ENCODE peak calls at places on chromosome 17, in seven cellular contexts. S, O, Q, B, P, I and H are unnamed samples.

GRCh38 chr17:16352303-16352837 is 899 bp downstream of the CENPV start:
- DNase-seq in I (peak), B (no peak), Q (peak), O (peak), S (peak), P (peak), H (peak)

GRCh38 chr17:16439303-16439791 is 24.0 kb downstream of the TRPV2 start:
- DNase-seq in B (no peak), P (no peak), S (no peak), I (no peak), Q (no peak), O (no peak), H (no peak)

GRCh38 chr17:82031885-82032627 is 578 bp downstream of the RAC3 start:
- DNase-seq in B (no peak), O (no peak), S (no peak), Q (peak), I (peak), P (no peak), H (peak)

GRCh38 chr17:62705116-62705515 is 77.6 kb downstream of the MRC2 start:
- DNase-seq in O (no peak), Q (no peak), I (no peak), B (no peak), S (no peak), P (no peak), H (no peak)

GRCh38 chr17:43871947-43872690 is 25.1 kb downstream of the CD300LG start:
- DNase-seq in I (no peak), B (no peak), P (no peak), S (no peak), O (no peak), Q (no peak), H (no peak)

GRCh38 chr17:69246726-69247375 is 18.2 kb upstream of the ABCA10 start:
- DNase-seq in P (peak), I (peak), B (no peak), O (no peak), S (peak), Q (peak), H (peak)

GRCh38 chr17:8153550-8153956 is 1.3 kb upstream of the PER1 start:
- DNase-seq in O (peak), P (peak), B (peak), S (peak), Q (no peak), I (peak), H (peak)

GRCh38 chr17:32485261-32485955 is 1.4 kb upstream of the CDK5R1 start:
- DNase-seq in O (no peak), I (no peak), Q (no peak), P (no peak), B (no peak), S (no peak), H (no peak)

GRCh38 chr17:41868568-41868967 is 3.3 kb upstream of the KLHL11 start:
- DNase-seq in Q (no peak), O (no peak), S (no peak), P (no peak), I (no peak), B (no peak), H (no peak)

GRCh38 chr17:28086519-28086918 is 44.0 kb downstream of the NLK start:
- DNase-seq in B (no peak), P (peak), Q (no peak), O (no peak), I (no peak), S (no peak), H (no peak)

GRCh38 chr17:69093279-69093789 is 32.6 kb upstream of the ABCA9 start:
- DNase-seq in P (no peak), S (peak), I (no peak), B (no peak), O (no peak), Q (no peak), H (no peak)

GRCh38 chr17:73841431-73842060 is 197.3 kb upstream of the SDK2 start:
- DNase-seq in Q (no peak), P (peak), I (peak), S (peak), O (no peak), B (no peak), H (peak)

GRCh38 chr17:83144421-83145357 is 65.3 kb downstream of the METRNL start:
- DNase-seq in B (peak), O (peak), Q (no peak), S (peak), P (no peak), I (no peak), H (no peak)

GRCh38 chr17:74917430-74917829 is 5.6 kb downstream of the USH1G start:
- DNase-seq in B (no peak), Q (no peak), P (no peak), I (no peak), O (no peak), S (no peak), H (no peak)

GRCh38 chr17:61221597-61222471 is 177.8 kb upstream of the TBX2 start:
- DNase-seq in Q (no peak), P (no peak), B (no peak), I (no peak), O (no peak), S (no peak), H (no peak)

GRCh38 chr17:50051606-50052005 is 4.3 kb upstream of the ITGA3 start:
- DNase-seq in P (no peak), O (no peak), B (no peak), I (no peak), Q (no peak), S (no peak), H (no peak)

GRCh38 chr17:28457890-28458289 is 15.6 kb upstream of the SLC13A2 start:
- DNase-seq in I (no peak), O (no peak), Q (no peak), S (no peak), B (no peak), P (no peak), H (no peak)

GRCh38 chr17:21075739-21076085 is 32.9 kb upstream of the USP22 start:
- DNase-seq in B (no peak), I (no peak), S (no peak), Q (no peak), P (no peak), O (no peak), H (no peak)

GRCh38 chr17:77127735-77128361 is 12.9 kb upstream of the SEC14L1 start:
- DNase-seq in B (no peak), P (no peak), S (no peak), I (no peak), O (peak), Q (no peak), H (no peak)

GRCh38 chr17:19733953-19734526 is 14.1 kb downstream of the ALDH3A1 start:
- DNase-seq in B (no peak), O (no peak), I (no peak), S (no peak), Q (no peak), P (no peak), H (peak)

GRCh38 chr17:15388356-15389046 is 47.1 kb upstream of the TEKT3 start:
- DNase-seq in O (no peak), I (no peak), B (no peak), Q (no peak), S (no peak), P (no peak), H (no peak)

GRCh38 chr17:60231691-60232090 is 81.9 kb downstream of the CA4 start:
- DNase-seq in B (peak), O (no peak), P (peak), Q (no peak), I (no peak), S (no peak), H (no peak)

GRCh38 chr17:76845524-76845923 is 22.7 kb upstream of the MGAT5B start:
- DNase-seq in Q (no peak), S (no peak), B (no peak), P (no peak), O (no peak), I (no peak), H (no peak)

GRCh38 chr17:57947369-57947768 is 7.8 kb downstream of the CUEDC1 start:
- DNase-seq in O (no peak), I (no peak), B (no peak), P (no peak), S (no peak), Q (no peak), H (no peak)

GRCh38 chr17:43402078-43402477 is 3.3 kb downstream of the ARL4D start:
- DNase-seq in O (no peak), Q (no peak), B (no peak), S (no peak), P (no peak), I (no peak), H (no peak)

GRCh38 chr17:38578641-38579480 is 26.9 kb downstream of the SRCIN1 start:
- DNase-seq in B (no peak), Q (no peak), P (no peak), I (no peak), S (no peak), O (no peak), H (no peak)

GRCh38 chr17:35368086-35368824 is 5.2 kb downstream of the SLFN11 start:
- DNase-seq in P (no peak), I (peak), Q (peak), O (no peak), B (no peak), S (peak), H (no peak)

GRCh38 chr17:82257473-82257872 is 16.0 kb downstream of the CSNK1D start:
- DNase-seq in Q (no peak), P (no peak), O (peak), S (no peak), I (peak), B (no peak), H (peak)

DNA sequence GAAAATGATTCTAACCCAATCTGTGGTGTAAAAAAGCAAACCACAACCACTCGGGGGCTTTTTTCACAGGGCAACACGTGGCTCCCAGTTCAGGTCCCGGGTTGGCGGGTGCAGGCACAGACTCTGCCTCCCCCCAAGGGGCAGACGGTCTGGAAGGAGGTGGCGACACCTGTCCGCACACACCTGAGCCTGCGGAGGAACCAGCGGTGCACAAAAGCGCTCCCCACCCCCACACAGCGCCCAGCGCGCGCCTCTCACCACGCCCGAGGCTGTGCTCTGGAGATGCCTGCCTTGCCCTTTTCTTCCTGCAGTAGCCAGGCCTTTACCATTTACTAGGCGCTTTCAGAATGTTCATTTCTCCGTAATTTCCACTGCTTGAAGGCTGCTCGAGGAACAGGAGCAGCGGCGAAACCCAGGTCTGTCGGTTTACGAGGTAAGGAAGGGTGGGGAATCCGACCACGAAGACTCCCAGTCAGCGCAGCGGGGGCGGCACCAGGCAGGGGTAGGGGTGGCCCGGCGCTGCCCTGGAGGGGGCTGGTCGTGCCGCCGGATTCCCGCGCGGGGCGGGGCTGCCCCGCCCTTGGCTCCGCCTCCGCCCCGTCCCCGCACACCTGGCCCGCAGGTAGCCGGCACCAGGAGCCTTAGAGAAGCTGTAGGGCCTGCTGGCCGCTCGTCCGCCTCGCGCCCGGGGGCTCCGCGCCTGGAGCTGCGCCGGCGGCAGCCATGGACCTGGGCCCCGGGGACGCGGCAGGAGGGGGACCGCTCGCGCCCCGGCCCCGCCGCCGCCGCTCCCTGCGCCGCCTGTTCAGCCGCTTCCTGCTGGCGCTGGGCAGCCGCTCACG is at the start of gene USP43:
- DNase-seq in P (peak), I (peak), S (no peak), Q (peak), B (no peak), O (peak), H (peak)
- TF ChIP-seq CTCF in P (no peak), I (no peak), S (no peak), Q (no peak), B (no peak), O (no peak), H (no peak)

GRCh38 chr17:39836117-39836516 is 28.0 kb downstream of the IKZF3 start:
- DNase-seq in O (no peak), P (no peak), S (no peak), B (no peak), I (no peak), Q (no peak), H (no peak)

GRCh38 chr17:39838057-39838456 is 26.1 kb downstream of the IKZF3 start:
- DNase-seq in Q (no peak), I (no peak), B (no peak), O (no peak), P (no peak), S (no peak), H (no peak)

GRCh38 chr17:39838784-39839183 is 25.3 kb downstream of the IKZF3 start:
- DNase-seq in I (no peak), P (no peak), Q (no peak), O (no peak), B (no peak), S (no peak), H (no peak)

GRCh38 chr17:39834017-39834416 is 30.1 kb downstream of the IKZF3 start:
- DNase-seq in Q (no peak), S (no peak), B (no peak), P (no peak), I (no peak), O (no peak), H (no peak)

DNA sequence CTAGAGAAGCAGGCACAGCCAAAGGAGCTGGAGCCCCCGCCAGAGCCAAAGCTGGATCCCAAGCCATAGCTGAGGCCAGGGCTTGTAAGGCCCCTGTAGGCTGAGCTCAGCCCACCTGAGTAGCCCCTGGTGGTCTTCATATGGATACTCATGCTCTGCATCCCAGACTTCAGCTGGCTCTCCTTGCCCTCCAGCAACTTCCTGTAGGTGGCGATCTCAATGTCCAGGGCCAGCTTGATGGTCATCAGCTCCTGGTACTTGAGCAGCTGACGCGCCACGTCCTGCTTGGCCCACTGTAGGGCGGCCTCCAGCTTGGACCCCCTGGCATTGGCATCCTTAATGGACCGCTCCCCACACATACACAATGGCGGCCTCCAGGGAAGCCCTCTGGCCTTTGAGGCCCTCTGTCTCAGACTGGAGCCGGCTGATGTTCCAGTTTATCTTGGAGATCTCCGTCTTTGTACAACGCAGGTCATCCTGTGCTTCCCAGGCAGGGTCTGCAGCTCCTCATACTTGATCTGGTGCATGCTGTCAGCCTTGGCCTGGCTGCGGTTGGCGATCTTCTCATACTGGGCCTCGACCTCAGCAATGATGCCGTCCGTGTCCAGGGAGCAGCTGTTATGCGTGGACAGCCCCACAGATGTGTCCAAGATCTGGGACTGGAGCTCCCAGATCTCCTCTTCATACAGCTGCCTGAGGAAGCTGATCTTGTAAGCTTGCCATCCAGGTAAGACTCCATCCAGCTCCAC is 28.9 kb downstream of the IKZF3 start:
- DNase-seq in I (peak), O (no peak), B (no peak), S (no peak), Q (no peak), P (no peak), H (no peak)
- TF ChIP-seq CTCF in I (peak), O (no peak), B (no peak), S (no peak), Q (no peak), P (no peak), H (no peak)

DNA sequence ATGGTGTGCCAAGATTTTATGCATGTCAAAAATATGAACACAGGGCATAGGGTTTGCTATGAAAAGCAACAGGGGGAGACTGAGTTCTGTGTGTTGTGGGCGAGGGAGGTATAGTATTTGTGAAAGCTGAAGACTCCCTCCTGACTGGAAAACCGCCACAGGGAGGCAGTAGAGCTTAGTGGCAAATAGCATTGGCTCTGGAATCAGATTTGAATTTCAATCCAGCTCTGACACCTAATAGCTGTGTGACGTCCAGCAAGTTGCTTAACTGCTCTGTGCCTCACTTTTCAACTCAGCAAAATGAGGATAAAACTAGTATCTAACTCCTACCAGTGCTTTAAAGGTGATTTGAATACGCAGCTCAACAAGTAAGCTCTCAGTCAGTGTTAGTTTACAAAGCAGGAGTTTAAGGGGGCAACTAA is 22.0 kb downstream of the KPNA2 start:
- DNase-seq in O (no peak), I (peak), S (peak), B (no peak), Q (no peak), P (peak), H (peak)
- TF ChIP-seq CTCF in O (peak), I (peak), S (peak), B (peak), Q (peak), P (peak), H (peak)

DNA sequence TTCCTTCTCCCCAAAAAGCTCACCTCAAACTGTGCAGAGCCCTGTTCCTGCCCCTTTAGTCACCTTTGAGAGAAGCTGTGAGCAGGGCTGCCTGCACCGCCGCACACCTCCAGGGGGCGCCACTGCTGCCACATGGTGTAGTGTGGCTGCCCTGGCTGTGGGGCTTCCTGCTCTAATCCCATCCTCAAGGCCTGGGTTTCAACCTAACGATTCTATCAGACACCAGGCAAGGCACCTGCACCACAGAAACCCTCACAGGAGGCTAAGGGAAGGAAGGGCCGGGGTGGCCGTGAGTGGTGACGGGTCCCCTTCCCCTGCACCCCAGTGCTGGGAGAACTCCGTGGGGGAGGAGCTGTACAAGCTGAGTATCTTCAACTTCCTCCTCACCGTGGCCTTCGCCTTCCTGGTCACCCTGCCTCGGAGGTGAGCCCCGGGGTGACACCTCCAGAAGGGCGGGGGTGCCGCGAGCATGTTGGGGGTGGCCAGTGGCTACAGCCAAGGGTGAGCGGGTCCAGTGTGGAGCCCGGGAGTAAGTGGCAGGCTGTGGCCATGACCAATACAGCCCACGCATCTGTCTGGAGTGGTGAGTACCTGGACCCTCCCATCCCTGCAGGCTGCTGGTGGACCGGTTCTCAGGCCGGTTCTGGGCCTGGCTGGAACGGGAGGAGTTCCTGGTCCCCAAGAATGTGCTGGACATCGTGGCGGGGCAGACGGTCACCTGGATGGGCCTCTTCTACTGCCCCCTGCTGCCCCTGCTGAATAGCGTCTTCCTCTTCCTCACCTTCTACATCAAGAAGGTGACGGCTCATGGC is 7.0 kb downstream of the TMC8 start:
- DNase-seq in I (peak), B (no peak), Q (no peak), S (no peak), P (no peak), O (no peak), H (peak)
- TF ChIP-seq CTCF in I (peak), B (peak), Q (peak), S (peak), P (peak), O (peak), H (peak)

GRCh38 chr17:2243953-2244352 is 59.6 kb downstream of the SMG6 start:
- DNase-seq in O (no peak), I (no peak), P (no peak), Q (no peak), B (no peak), S (peak), H (no peak)
- TF ChIP-seq CTCF in O (no peak), I (no peak), P (no peak), Q (no peak), B (no peak), S (no peak), H (no peak)

GRCh38 chr17:64015447-64015846 is 5.0 kb downstream of the ICAM2 start:
- DNase-seq in P (no peak), S (no peak), I (no peak), Q (no peak), O (no peak), B (no peak), H (no peak)

GRCh38 chr17:64016248-64016784 is 4.1 kb downstream of the ICAM2 start:
- DNase-seq in P (no peak), O (no peak), B (no peak), I (no peak), Q (no peak), S (no peak), H (no peak)

GRCh38 chr17:64016974-64017373 is 3.5 kb downstream of the ICAM2 start:
- DNase-seq in S (no peak), Q (no peak), P (no peak), O (no peak), B (no peak), I (no peak), H (no peak)

GRCh38 chr17:64019486-64020067 is 856 bp downstream of the ICAM2 start:
- DNase-seq in P (no peak), O (no peak), I (no peak), B (no peak), Q (no peak), S (no peak), H (no peak)

GRCh38 chr17:64017381-64017980 is 3.0 kb downstream of the ICAM2 start:
- DNase-seq in P (no peak), I (peak), B (no peak), S (no peak), O (no peak), Q (no peak), H (no peak)
- TF ChIP-seq CTCF in P (peak), I (no peak), B (peak), S (peak), O (peak), Q (no peak), H (no peak)

GRCh38 chr17:79387783-79388182 is 223.1 kb downstream of the RBFOX3 start:
- DNase-seq in Q (no peak), O (no peak), B (no peak), P (no peak), S (no peak), I (no peak), H (no peak)
- TF ChIP-seq CTCF in Q (no peak), O (no peak), B (no peak), P (no peak), S (no peak), I (no peak), H (no peak)

GRCh38 chr17:66900126-66901010 is 64.1 kb upstream of the CACNG4 start:
- DNase-seq in P (peak), I (no peak), S (peak), O (no peak), Q (no peak), B (no peak), H (peak)
- TF ChIP-seq CTCF in P (peak), I (no peak), S (peak), O (no peak), Q (no peak), B (peak), H (peak)